ENCODE peak calls at places on chromosomes 4 and X, in ten cellular contexts. L is H9, M is neural progenitor cell, T is neural crest cell, V is SK-N-SH, C is adrenal gland, D is choroid plexus epithelial cell, A is IMR-90, K is A549, Y is fibroblast of lung. J is an unnamed sample.

GRCh38 chr4:56220261-56220660 is 167.0 kb downstream of the AASDH start:
- DNase-seq in T (no peak), V (no peak), M (peak), D (peak), Y (peak), A (peak), L (no peak), K (no peak), C (no peak), J (no peak)

GRCh38 chrX:87517571-87518141 is at the start of gene KLHL4:
- DNase-seq in V (no peak), L (peak), M (peak), A (peak), T (peak), Y (peak), D (peak), K (peak), C (peak), J (no peak)

GRCh38 chr4:126957555-126958440 is 675.0 kb upstream of the INTU start:
- DNase-seq in M (no peak), T (no peak), V (no peak), C (no peak), K (no peak), A (peak), Y (peak), D (peak), L (no peak), J (no peak)

GRCh38 chr4:99763635-99764101 is 53.0 kb upstream of the DAPP1 start:
- DNase-seq in D (peak), T (no peak), M (no peak), Y (peak), V (no peak), A (peak), K (peak), C (peak), L (no peak), J (no peak)

GRCh38 chr4:48490680-48491513 is 845 bp downstream of the ZAR1 start:
- DNase-seq in M (peak), Y (no peak), C (no peak), L (peak), V (no peak), D (no peak), A (no peak), K (no peak), T (no peak), J (no peak)

GRCh38 chr4:111434581-111434980 is 710.7 kb upstream of the FAM241A start:
- DNase-seq in K (no peak), D (peak), L (no peak), A (no peak), Y (no peak), V (no peak), M (no peak), T (no peak), C (no peak), J (no peak)

GRCh38 chrX:115018944-115019343 is 1.5 kb upstream of the IL13RA2 start:
- DNase-seq in K (no peak), A (no peak), M (no peak), Y (peak), T (no peak), D (no peak), C (no peak), V (no peak), L (no peak), J (no peak)

GRCh38 chr4:139718358-139718757 is 52.7 kb downstream of the MGST2 start:
- DNase-seq in C (no peak), A (no peak), V (no peak), T (no peak), D (no peak), K (no peak), Y (no peak), M (no peak), L (no peak), J (no peak)

GRCh38 chrX:78712381-78712780 is 35.1 kb upstream of the LPAR4 start:
- DNase-seq in D (no peak), C (no peak), Y (no peak), L (no peak), V (no peak), T (no peak), A (no peak), M (no peak), K (no peak), J (no peak)

GRCh38 chr4:54683616-54684346 is 26.0 kb downstream of the KIT start:
- DNase-seq in Y (peak), L (peak), T (no peak), M (peak), A (no peak), K (peak), V (no peak), D (peak), C (no peak), J (no peak)

GRCh38 chrX:72477787-72478186 is 94.9 kb downstream of the HDAC8 start:
- DNase-seq in D (no peak), Y (peak), A (no peak), C (no peak), K (no peak), V (peak), M (no peak), T (no peak), L (no peak), J (no peak)

DNA sequence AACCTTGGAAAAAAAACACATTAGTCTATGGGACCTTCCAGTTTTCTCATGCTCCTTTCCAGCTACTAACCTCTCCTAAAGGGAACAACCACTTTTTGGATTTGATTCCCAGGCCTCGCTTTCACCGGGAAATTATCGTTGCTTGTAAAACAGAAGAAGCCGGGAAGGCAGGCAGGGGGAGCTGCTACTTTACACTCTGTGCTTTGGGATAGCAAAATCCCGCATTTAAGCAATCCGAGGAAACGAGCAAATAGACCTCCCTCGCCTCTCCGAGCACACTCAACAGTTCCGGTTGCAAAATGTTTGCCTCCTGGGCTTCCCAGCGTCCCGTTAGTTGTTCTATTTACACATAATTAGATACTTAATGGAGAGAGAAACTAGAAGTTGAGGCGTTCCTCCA is 1.2 kb downstream of the CD38 start:
- DNase-seq in V (peak), L (peak), T (peak), A (peak), K (peak), Y (peak), D (peak), M (peak), C (peak), J (peak)
- TF ChIP-seq CTCF in V (peak), L (peak), T (peak), A (peak), K (peak), Y (peak), D (peak), M (peak), C (no peak), J (no peak)

GRCh38 chrX:23103546-23103945 is 103.8 kb downstream of the DDX53 start:
- DNase-seq in C (no peak), L (no peak), V (no peak), A (no peak), T (no peak), K (no peak), D (no peak), Y (no peak), M (peak), J (no peak)
- TF ChIP-seq CTCF in C (no peak), L (peak), V (no peak), A (no peak), T (no peak), K (no peak), D (no peak), Y (no peak), M (peak), J (no peak)

DNA sequence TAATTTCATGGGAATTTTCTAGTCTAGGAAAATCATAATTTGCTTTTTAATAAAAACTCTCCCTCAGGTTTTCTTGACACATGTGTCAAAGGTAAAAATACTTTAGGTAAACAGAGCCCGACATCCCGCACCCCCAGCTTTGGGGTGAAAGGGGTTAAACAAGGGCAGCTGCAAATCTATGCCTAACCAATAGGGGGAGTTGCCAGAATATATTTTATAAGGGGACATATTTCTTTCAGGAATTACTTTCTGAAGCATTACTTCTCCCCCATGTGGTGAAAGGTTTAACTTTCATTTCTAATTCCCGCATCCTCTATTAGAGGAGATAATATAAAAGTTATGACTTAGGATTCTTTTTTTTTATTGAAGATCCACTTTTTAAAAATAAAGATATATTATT is 53.9 kb upstream of the HEPH start:
- DNase-seq in C (no peak), V (peak), D (peak), Y (peak), K (peak), T (no peak), A (peak), M (peak), L (peak), J (no peak)
- TF ChIP-seq CTCF in C (peak), V (peak), D (peak), Y (peak), K (peak), T (peak), A (peak), M (peak), L (peak), J (no peak)

DNA sequence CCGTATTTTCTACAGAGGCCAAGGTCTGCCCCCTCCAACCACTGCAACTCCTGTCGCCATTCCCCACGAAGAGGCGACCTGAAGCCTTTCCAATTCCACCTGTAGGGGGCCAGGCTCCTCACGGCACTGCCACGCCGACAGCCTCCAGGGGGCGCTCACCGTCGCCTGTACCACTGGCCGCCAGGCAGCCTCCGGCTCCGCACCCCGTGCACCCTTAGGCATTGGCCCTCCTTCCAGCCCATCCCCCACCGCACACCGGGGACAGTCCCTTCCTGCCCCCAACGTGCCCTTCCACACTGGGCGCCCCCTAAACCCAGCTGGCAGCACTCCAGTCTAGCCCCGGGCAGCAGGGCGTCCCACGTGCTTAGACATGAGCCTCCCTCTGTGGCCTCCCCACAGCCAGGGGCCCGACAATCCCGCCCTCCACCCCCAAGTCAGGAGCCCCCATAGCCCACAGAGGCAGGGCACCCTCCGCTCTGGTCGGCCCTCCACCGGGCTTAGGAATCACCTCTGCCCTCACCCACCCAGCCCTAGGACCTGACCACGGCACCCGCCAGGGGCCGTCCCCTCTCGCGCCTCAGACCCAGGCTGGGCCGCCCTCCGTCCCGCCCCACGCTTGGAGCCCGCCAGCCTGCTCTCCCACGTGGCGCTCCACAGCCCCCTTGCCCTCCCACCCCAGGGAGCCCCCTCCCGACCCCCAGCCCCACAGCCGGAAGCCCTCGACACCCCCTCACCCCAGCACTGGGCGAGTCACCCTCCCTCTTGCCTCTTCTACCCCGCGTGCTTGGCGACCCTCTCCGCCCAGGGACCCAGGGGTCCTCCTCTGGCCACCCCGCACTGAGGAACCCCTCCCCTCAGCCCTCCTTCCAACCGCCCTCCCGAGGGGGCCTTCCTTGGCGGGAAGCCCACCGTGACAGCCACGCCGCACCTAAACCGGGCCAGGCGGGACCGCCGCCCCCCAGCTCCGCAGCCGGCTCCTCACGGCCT is 711 bp downstream of the PNMA6E start:
- DNase-seq in L (peak), Y (no peak), M (peak), K (peak), D (peak), V (peak), C (peak), A (no peak), T (peak), J (no peak)
- TF ChIP-seq CTCF in L (no peak), Y (peak), M (peak), K (peak), D (peak), V (peak), C (peak), A (peak), T (peak), J (no peak)

DNA sequence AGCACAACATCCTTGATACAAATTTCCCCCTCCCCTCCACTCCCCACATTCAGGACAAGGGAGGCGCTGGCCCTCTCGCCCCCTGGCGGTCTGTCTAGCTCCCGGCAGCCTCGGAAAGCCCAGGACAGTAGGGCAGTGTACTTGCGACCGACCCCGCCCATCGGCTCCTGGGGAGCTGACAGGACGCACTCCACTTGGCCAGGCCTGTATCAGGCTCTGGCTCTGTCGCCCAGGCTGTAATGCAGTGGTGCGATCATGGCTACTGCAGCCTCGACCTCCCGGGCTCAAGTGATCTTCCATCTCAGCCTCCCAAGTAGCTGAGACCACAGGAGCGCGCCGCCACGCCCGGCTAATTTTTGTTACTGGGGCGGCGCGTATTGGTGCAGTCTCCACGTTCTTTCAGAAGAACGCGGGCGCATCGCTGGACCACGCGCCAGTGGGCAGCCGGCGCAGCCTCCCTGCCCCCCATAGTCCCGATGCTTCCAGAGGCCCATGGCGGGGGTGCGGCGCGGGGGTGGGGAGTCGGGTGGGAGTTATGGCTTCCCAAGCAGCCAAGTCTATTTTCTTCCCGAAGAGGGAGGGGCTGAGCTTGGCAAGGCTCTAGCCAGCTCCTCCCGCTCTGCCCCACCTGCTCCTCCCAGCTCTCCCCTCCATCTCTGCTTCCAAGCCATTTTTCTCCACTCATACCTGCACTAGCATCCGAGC is 7.8 kb upstream of the AKAP14 start:
- DNase-seq in K (peak), D (peak), L (peak), A (peak), V (peak), M (peak), C (peak), Y (peak), T (peak), J (peak)
- TF ChIP-seq CTCF in K (peak), D (peak), L (peak), A (peak), V (peak), M (peak), C (peak), Y (peak), T (peak), J (no peak)

J was measured in lower leg skin.